ENCODE peak calls at places on chromosomes 4 and X, in four cellular contexts. W is fibroblast of the aortic adventitia; P is CD8-positive, alpha-beta T cell; I is MM.1S. A is an unnamed sample.

GRCh38 chr4:30385650-30386049 is 334.5 kb upstream of the PCDH7 start:
- DNase-seq in I (no peak), W (no peak), P (no peak), A (no peak)

GRCh38 chr4:164701665-164702064 is 52.3 kb upstream of the SMIM31 start:
- DNase-seq in W (no peak), I (peak; percentile 9), P (no peak), A (no peak)

GRCh38 chrX:25524150-25524549 is 508.4 kb upstream of the ARX start:
- DNase-seq in W (peak; percentile 62), I (no peak), P (no peak), A (no peak)

GRCh38 chrX:140764401-140764919 is 54.9 kb downstream of the LINC00632 start:
- DNase-seq in W (peak; percentile 51), P (no peak), I (peak; percentile 11), A (peak; percentile 25)

GRCh38 chr4:71860643-71861042 is 76.8 kb upstream of the GC start:
- DNase-seq in W (no peak), I (no peak), P (no peak), A (no peak)

GRCh38 chr4:120753854-120754253 is 168.7 kb downstream of the PRDM5 start:
- DNase-seq in W (no peak), P (no peak), I (no peak), A (no peak)

GRCh38 chrX:110748256-110748811 is 47.3 kb downstream of the CHRDL1 start:
- DNase-seq in P (no peak), I (no peak), W (no peak), A (no peak)

GRCh38 chr4:53489279-53489889 is 101.9 kb downstream of the LNX1 start:
- DNase-seq in P (no peak), I (no peak), W (peak; percentile 56), A (no peak)

GRCh38 chrX:147602297-147602696 is 309.4 kb upstream of the FMR1 start:
- DNase-seq in W (no peak), P (no peak), I (no peak), A (no peak)

GRCh38 chr4:182449186-182449880 is 206.1 kb downstream of the TENM3 start:
- DNase-seq in P (no peak), W (peak; percentile 26), I (peak; percentile 9), A (no peak)

GRCh38 chrX:72268601-72269365 is 8.3 kb downstream of the RPS4X start:
- DNase-seq in W (peak; percentile 89), I (no peak), P (no peak), A (no peak)

GRCh38 chr4:170674176-170674575 is 584.4 kb upstream of the AADAT start:
- DNase-seq in I (no peak), W (no peak), P (no peak), A (no peak)

GRCh38 chr4:86973668-86974067 is 38.9 kb downstream of the AFF1 start:
- DNase-seq in I (no peak), P (no peak), W (no peak), A (no peak)

GRCh38 chr4:90127223-90127705 is at the start of gene CCSER1:
- DNase-seq in P (peak; percentile 12), I (peak; percentile 88), W (peak; percentile 4), A (no peak)

GRCh38 chr4:151644625-151645024 is 116.2 kb downstream of the GATB start:
- DNase-seq in I (peak; percentile 20), W (no peak), P (no peak), A (no peak)
- TF ChIP-seq CTCF in I (peak; percentile 49), W (peak; percentile 34), P (no peak), A (peak; percentile 28)

GRCh38 chr4:55435136-55435535 is 39.4 kb downstream of the TMEM165 start:
- DNase-seq in W (peak; percentile 51), I (no peak), P (peak; percentile 13), A (no peak)
- TF ChIP-seq CTCF in W (peak; percentile 24), I (peak; percentile 8), P (no peak), A (peak; percentile 29)

GRCh38 chr4:24885342-24885741 is 27.5 kb downstream of the CCDC149 start:
- DNase-seq in W (no peak), P (no peak), I (no peak), A (no peak)
- TF ChIP-seq CTCF in W (no peak), P (no peak), I (no peak), A (no peak)

DNA sequence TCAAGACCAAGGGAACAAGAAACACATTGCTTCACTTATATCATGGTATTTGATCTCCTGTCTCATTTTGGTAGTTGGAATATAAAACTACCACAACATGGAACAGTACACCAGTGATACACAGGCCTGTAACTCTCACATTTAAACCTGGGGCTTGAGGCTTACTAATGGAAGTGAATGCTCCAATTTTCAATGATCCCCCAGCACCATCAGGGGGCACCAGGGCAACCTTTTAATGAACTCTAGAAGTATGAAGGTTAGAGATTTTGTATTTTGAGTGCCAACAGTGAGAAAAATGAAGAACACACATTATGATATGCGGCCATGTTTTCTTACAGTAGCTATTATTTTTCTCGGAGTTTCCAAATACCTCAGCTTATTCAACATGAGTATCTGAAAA is 50.7 kb downstream of the C4orf33 start:
- DNase-seq in W (no peak), I (no peak), P (no peak), A (no peak)
- TF ChIP-seq CTCF in W (no peak), I (peak; percentile 6), P (no peak), A (no peak)

GRCh38 chr4:168839758-168840385 is 170.2 kb downstream of the CBR4 start:
- DNase-seq in I (no peak), P (no peak), W (peak; percentile 43), A (no peak)

GRCh38 chr4:168840386-168840763 is 169.7 kb downstream of the CBR4 start:
- DNase-seq in I (no peak), W (no peak), P (no peak), A (no peak)

GRCh38 chr4:168841682-168842019 is 168.4 kb downstream of the CBR4 start:
- DNase-seq in I (no peak), P (no peak), W (no peak), A (no peak)

GRCh38 chr4:168842186-168842585 is 167.9 kb downstream of the CBR4 start:
- DNase-seq in I (no peak), W (no peak), P (no peak), A (no peak)

GRCh38 chr4:168840988-168841681 is 168.9 kb downstream of the CBR4 start:
- DNase-seq in P (no peak), W (no peak), I (no peak), A (no peak)
- TF ChIP-seq CTCF in P (no peak), W (no peak), I (no peak), A (no peak)

DNA sequence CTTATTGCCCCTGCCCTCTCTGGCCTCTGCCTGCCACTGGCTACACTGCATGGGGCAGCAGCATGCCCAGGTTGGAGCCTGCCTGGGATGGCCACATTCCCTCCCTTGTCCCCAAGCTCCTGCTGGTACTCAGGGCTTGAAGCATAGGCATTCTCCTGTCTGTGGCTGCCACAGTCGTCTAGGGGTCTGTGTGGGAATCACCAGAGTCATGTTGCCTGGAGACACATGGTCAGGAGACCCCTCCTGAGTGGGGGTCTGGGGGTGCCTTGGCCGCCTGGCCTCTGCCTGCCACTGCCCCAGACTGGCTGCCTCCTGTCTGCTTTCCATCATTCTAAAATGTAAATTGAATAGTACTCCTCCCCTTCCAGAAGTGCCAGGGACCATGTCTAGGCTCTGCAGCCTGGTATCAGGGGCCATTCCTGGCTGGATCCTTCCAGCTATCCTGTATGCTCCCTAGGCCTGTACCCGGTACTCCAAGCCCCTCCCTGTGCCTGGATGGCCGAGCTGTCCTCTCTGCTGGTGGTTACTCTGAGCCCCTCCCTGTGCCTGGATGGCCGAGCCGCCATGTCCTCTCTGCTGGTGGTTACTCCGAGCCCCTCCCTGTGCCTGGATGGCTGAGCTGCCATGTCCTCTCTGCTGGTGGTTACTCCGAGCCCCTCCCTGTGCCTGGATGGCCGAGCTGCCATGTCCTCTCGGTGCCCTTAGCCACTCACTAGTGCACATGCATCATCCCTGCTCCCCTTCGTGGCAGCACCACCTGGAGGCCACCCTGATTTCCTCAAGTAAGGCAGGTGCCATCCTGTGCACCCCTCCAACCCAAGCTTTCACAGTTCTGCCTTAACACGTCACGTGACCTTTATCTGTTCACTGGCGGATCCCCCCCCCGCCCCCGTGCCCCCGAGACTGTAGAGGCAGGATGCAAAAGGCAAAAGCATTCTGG is 5.5 kb upstream of the NKX1-1 start:
- DNase-seq in W (no peak), I (no peak), P (no peak), A (no peak)
- TF ChIP-seq CTCF in W (no peak), I (no peak), P (no peak), A (no peak)

DNA sequence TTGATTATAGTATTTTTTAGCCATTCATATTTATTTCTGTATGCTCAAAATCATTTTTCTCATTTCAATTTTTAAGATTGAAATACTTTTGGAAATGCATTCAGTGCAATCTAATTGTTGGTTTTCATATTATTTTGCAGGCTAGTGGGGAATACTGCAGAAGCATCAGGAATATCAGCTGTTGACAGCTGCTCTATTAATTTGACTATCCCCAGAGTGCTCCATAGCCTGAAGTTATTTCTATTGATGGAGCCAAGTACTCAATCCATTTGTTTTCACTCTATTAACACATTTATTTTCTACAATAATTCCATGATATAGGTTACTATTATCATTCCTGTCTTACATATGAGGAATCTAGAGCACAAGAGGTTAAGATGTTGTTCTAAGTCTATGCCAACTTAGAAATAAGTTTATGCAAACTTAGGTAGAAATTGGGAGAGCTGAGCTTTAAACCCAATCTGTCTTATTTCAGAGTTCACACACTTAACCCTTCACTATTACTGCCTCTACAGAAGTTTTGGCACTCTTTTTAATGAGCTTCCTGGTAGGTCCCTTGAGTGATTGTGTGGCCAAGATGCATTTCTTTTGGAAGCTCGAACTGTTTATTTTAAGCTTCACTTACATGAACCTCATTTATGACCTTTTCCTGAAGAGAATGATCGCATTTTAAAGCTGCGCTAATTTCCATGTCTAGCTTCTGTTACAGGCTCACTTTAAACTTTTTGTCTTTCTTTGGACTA is 65.6 kb upstream of the PCDH18 start:
- DNase-seq in P (no peak), W (no peak), I (no peak), A (no peak)
- TF ChIP-seq CTCF in P (no peak), W (no peak), I (no peak), A (no peak)

GRCh38 chrX:104707042-104707441 is 141.0 kb downstream of the IL1RAPL2 start:
- DNase-seq in P (no peak), I (no peak), W (no peak), A (no peak)

GRCh38 chrX:104707572-104707971 is 141.6 kb downstream of the IL1RAPL2 start:
- DNase-seq in I (no peak), P (no peak), W (no peak), A (no peak)

DNA sequence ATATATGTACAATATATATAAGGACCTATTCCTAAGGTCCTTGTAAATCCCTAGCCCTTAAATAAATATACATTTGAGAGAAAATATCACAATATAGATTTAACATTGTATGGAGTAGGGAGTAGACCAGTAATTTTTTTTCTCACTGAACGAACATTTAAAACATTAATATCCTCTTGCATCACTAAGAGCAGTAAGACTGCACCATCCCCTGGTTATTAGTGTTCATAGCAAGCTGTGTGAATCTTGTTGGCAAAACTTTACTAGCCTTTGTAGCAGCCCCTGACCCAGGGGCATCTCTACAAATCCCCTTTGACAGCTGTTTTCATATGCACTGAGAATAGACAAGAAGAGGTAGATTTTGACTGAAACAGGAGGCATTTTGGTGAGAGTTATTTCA is 146.5 kb downstream of the IL1RAPL2 start:
- DNase-seq in P (no peak), W (no peak), I (no peak), A (no peak)
- TF ChIP-seq CTCF in P (no peak), W (no peak), I (no peak), A (no peak)